ENCODE peak calls at places on chromosomes 11 and 22, in four cellular contexts. T, Z, D and X are unnamed samples.

GRCh38 chr22:27170491-27170890 is 513.1 kb downstream of the MIAT start:
- DNase-seq in T (no peak), Z (no peak), D (peak; percentile 89), X (no peak)

GRCh38 chr11:719214-720016 is 13.4 kb downstream of the EPS8L2 start:
- DNase-seq in T (no peak), Z (no peak), D (peak; percentile 71), X (no peak)

GRCh38 chr11:76794371-76795284 is 11.5 kb downstream of the TSKU start:
- DNase-seq in T (no peak), Z (no peak), D (peak; percentile 65), X (peak; percentile 51)

GRCh38 chr11:57438345-57439280 is 11.7 kb upstream of the SLC43A3 start:
- DNase-seq in T (no peak), Z (no peak), D (no peak), X (peak; percentile 95)

GRCh38 chr22:43395296-43395695 is 16.5 kb upstream of the MPPED1 start:
- DNase-seq in T (no peak), Z (no peak), D (no peak), X (no peak)

GRCh38 chr22:44023404-44024287 is 456 bp upstream of the PARVB start:
- DNase-seq in T (no peak), Z (no peak), D (no peak), X (peak; percentile 64)

GRCh38 chr22:41286639-41287091 is 678 bp upstream of the RANGAP1 start:
- DNase-seq in T (no peak), Z (peak; percentile 21), D (no peak), X (no peak)

GRCh38 chr22:24230911-24231656 is 13.8 kb downstream of the GGT5 start:
- DNase-seq in T (no peak), Z (peak; percentile 59), D (no peak), X (peak; percentile 62)

GRCh38 chr11:107477820-107478219 is 20.2 kb upstream of the CWF19L2 start:
- DNase-seq in T (no peak), Z (no peak), D (no peak), X (no peak)

GRCh38 chr11:107215006-107215405 is 196.7 kb upstream of the GUCY1A2 start:
- DNase-seq in T (no peak), Z (no peak), D (no peak), X (no peak)

GRCh38 chr11:35723493-35724284 is 61.1 kb downstream of the TRIM44 start:
- DNase-seq in T (no peak), Z (no peak), D (no peak), X (no peak)

GRCh38 chr22:48492371-48493320 is 1335.0 kb downstream of the BRD1 start:
- DNase-seq in T (peak; percentile 90), Z (peak; percentile 80), D (no peak), X (peak; percentile 58)

GRCh38 chr11:10506013-10506370 is 35.0 kb downstream of the RNF141 start:
- DNase-seq in T (no peak), Z (no peak), D (no peak), X (no peak)

GRCh38 chr11:33980896-33981295 is 70.6 kb upstream of the CAPRIN1 start:
- DNase-seq in T (no peak), Z (no peak), D (no peak), X (no peak)

GRCh38 chr11:35317253-35317652 is 102.1 kb downstream of the SLC1A2 start:
- DNase-seq in T (no peak), Z (no peak), D (no peak), X (no peak)

GRCh38 chr22:30809086-30809485 is 114.4 kb downstream of the OSBP2 start:
- DNase-seq in T (no peak), Z (no peak), D (no peak), X (no peak)

GRCh38 chr22:47551438-47551788 is 789.0 kb downstream of the TBC1D22A start:
- DNase-seq in T (no peak), Z (no peak), D (peak; percentile 59), X (no peak)

GRCh38 chr22:49807780-49808708 is 19.6 kb downstream of the BRD1 start:
- DNase-seq in T (no peak), Z (no peak), D (no peak), X (no peak)

GRCh38 chr11:16297332-16297731 is 59.0 kb downstream of the SOX6 start:
- DNase-seq in T (no peak), Z (no peak), D (no peak), X (no peak)

GRCh38 chr11:76380161-76380976 is 563 bp downstream of the THAP12 start:
- DNase-seq in T (peak; percentile 25), Z (no peak), D (peak; percentile 78), X (peak; percentile 46)

GRCh38 chr11:118996926-118997626 is 862 bp upstream of the CENATAC start:
- DNase-seq in T (peak; percentile 23), Z (no peak), D (no peak), X (no peak)

GRCh38 chr22:11253000-11253511 is 4274.9 kb upstream of the OR11H1 start:
- DNase-seq in T (no peak), Z (no peak), D (peak; percentile 52), X (peak; percentile 39)

GRCh38 chr22:24355574-24355973 is 71.8 kb upstream of the ADORA2A start:
- DNase-seq in T (no peak), Z (no peak), D (no peak), X (no peak)

DNA sequence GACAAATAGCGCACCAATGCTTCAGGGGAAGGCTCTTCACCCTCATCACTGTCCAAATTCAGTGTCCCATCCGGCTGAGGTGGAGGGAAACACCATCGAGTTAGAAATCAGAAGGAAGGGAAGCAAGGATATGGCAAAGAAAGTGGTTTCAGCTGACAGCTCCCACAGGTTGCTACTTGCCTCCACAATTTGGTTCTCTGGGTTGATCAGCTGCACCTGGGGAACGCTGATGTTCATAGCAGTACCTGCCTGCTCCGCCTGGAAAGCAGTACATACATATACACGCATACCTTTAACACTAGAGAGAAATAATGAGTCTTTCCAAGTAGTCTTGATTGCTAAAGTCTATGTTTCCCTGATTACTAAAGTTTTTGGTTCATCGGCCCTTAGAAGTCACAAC is 37.8 kb upstream of the APOA1 start:
- DNase-seq in T (no peak), Z (no peak), D (no peak), X (no peak)
- H3K27ac ChIP-seq in T (peak overlapping the region; percentile 57), Z (no peak overlapping the region), D (no peak overlapping the region), X (no peak overlapping the region)

GRCh38 chr22:36358533-36359171 is 29.1 kb downstream of the MYH9 start:
- DNase-seq in T (no peak), Z (no peak), D (no peak), X (no peak)

GRCh38 chr22:36360871-36361383 is 26.8 kb downstream of the MYH9 start:
- DNase-seq in T (no peak), Z (no peak), D (no peak), X (no peak)

GRCh38 chr22:36360011-36360410 is 27.8 kb downstream of the MYH9 start:
- DNase-seq in T (no peak), Z (no peak), D (no peak), X (no peak)

GRCh38 chr22:36356708-36357694 is 30.8 kb downstream of the MYH9 start:
- DNase-seq in T (no peak), Z (no peak), D (no peak), X (no peak)

GRCh38 chr22:36359172-36359973 is 28.4 kb downstream of the MYH9 start:
- DNase-seq in T (no peak), Z (no peak), D (no peak), X (no peak)
- TF ChIP-seq CTCF in T (no peak), Z (no peak), D (no peak), X (no peak)

DNA sequence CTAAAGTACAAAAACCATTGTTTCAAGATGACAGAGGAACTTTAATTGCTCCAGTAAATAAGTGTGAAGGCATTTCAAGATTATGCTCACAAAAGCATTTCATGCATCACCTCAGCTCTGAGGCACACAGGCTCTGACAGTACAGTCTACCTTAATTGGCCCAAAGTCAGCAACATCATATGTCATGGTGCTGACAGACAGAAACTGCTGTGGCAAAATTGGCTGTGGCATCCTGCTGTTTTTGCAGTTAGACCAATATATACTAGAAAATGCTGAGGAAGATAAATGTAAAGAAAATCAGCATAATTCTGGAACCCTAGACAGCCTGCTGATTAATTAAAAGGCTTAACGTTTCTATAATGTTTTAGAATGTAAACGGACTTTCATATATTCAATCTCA is 34.9 kb upstream of the PPP2R1B start:
- DNase-seq in T (no peak), Z (no peak), D (no peak), X (no peak)
- H3K27ac ChIP-seq in T (no peak overlapping the region), Z (no peak overlapping the region), D (no peak overlapping the region), X (peak overlapping the region; percentile 60)

GRCh38 chr11:93648168-93648567 is 13.3 kb upstream of the CEP295 start:
- DNase-seq in T (no peak), Z (no peak), D (no peak), X (no peak)
- TF ChIP-seq CTCF in T (no peak), Z (peak; percentile 51), D (no peak), X (peak; percentile 11)